ENCODE peak calls at places on chromosomes 13 and 19, in ten cellular contexts. C is thoracic aorta, B is IMR-90, X is AG09309, E is cardiac muscle cell, Q is WERI-Rb-1, D is GM12865, L is body of pancreas, K is heart right ventricle, H is mammary epithelial cell. J is an unnamed sample.

GRCh38 chr19:6616011-6616410 is 25.1 kb upstream of the CD70 start:
- DNase-seq in D (peak), Q (no peak), H (peak), C (no peak), K (no peak), E (peak), X (peak), B (no peak), L (no peak), J (peak)

GRCh38 chr13:25743426-25743825 is 308.4 kb downstream of the SHISA2 start:
- DNase-seq in D (no peak), B (no peak), H (peak), K (no peak), L (no peak), C (no peak), X (no peak), Q (no peak), E (no peak), J (no peak)

GRCh38 chr13:42039457-42039945 is 8.9 kb upstream of the DGKH start:
- DNase-seq in D (peak), L (no peak), H (no peak), E (no peak), K (no peak), B (no peak), X (no peak), C (no peak), Q (no peak), J (no peak)

GRCh38 chr13:40608308-40608707 is 58.1 kb downstream of the FOXO1 start:
- DNase-seq in K (no peak), X (no peak), B (no peak), E (no peak), Q (no peak), D (no peak), L (no peak), C (no peak), H (no peak), J (no peak)

GRCh38 chr19:42764836-42765235 is 642 bp downstream of the PSG8 start:
- DNase-seq in E (no peak), K (no peak), D (no peak), X (no peak), L (no peak), C (no peak), B (no peak), Q (no peak), H (no peak), J (no peak)

GRCh38 chr13:40083841-40084240 is 428.4 kb downstream of the COG6 start:
- DNase-seq in E (no peak), Q (no peak), X (no peak), K (no peak), H (no peak), B (no peak), D (no peak), C (no peak), L (no peak), J (no peak)

GRCh38 chr13:107534548-107534947 is 680.8 kb downstream of the LIG4 start:
- DNase-seq in Q (no peak), B (peak), X (no peak), K (no peak), L (no peak), E (no peak), D (no peak), C (no peak), H (no peak), J (no peak)

GRCh38 chr13:75445717-75446529 is 36.0 kb downstream of the TBC1D4 start:
- DNase-seq in Q (no peak), E (peak), D (no peak), C (no peak), L (no peak), B (peak), X (no peak), K (no peak), H (no peak), J (peak)

GRCh38 chr13:74046461-74046860 is 87.7 kb downstream of the KLF12 start:
- DNase-seq in D (no peak), L (no peak), K (no peak), E (no peak), H (no peak), B (peak), C (no peak), X (no peak), Q (no peak), J (no peak)

GRCh38 chr13:94057618-94058017 is 421.9 kb downstream of the DCT start:
- DNase-seq in X (no peak), D (no peak), Q (no peak), B (no peak), E (peak), H (no peak), L (no peak), C (no peak), K (no peak), J (no peak)

GRCh38 chr19:35090795-35091214 is 24.8 kb upstream of the FXYD3 start:
- DNase-seq in D (no peak), K (no peak), C (no peak), Q (peak), B (no peak), X (no peak), H (no peak), L (peak), E (no peak), J (no peak)

GRCh38 chr13:113935523-113935922 is 38.4 kb downstream of the C13orf46 start:
- DNase-seq in L (no peak), B (no peak), D (no peak), K (no peak), Q (no peak), E (no peak), H (no peak), X (no peak), C (no peak), J (no peak)

GRCh38 chr13:61410669-61411297 is 4.9 kb downstream of the PCDH20 start:
- DNase-seq in K (no peak), L (no peak), C (no peak), B (peak), H (no peak), D (peak), Q (no peak), X (no peak), E (peak), J (peak)

GRCh38 chr19:23002690-23003422 is at the start of gene ZNF728:
- DNase-seq in B (no peak), H (no peak), D (no peak), K (peak), L (peak), Q (no peak), C (peak), X (no peak), E (peak), J (peak)

GRCh38 chr19:13849991-13850909 is 26.7 kb upstream of the NANOS3 start:
- DNase-seq in Q (no peak), B (peak), C (no peak), L (peak), X (no peak), H (peak), K (peak), E (peak), D (peak), J (peak)

GRCh38 chr19:48966541-48967345 is 1.6 kb downstream of the FTL start:
- DNase-seq in K (no peak), Q (no peak), L (no peak), C (no peak), D (no peak), X (no peak), H (no peak), B (no peak), E (peak), J (no peak)

GRCh38 chr13:32734511-32734910 is 148.3 kb downstream of the PDS5B start:
- DNase-seq in C (no peak), E (peak), K (no peak), X (peak), D (no peak), Q (no peak), L (no peak), B (peak), H (peak), J (peak)

GRCh38 chr13:75101997-75102720 is 379.8 kb downstream of the TBC1D4 start:
- DNase-seq in B (peak), K (no peak), Q (no peak), H (peak), C (no peak), L (no peak), E (peak), X (no peak), D (no peak), J (peak)

GRCh38 chr13:73421310-73421912 is 362.6 kb downstream of the KLF5 start:
- DNase-seq in X (no peak), E (no peak), C (no peak), B (peak), D (no peak), K (no peak), L (peak), Q (no peak), H (peak), J (peak)

GRCh38 chr19:12913011-12913561 is 6.0 kb downstream of the SYCE2 start:
- DNase-seq in B (peak), D (no peak), K (peak), Q (peak), L (peak), E (peak), C (no peak), H (no peak), X (no peak), J (peak)

GRCh38 chr13:33392794-33393371 is 107.3 kb upstream of the STARD13 start:
- DNase-seq in Q (no peak), K (no peak), L (no peak), X (no peak), B (no peak), E (no peak), H (peak), C (no peak), D (no peak), J (no peak)

GRCh38 chr19:46116121-46116520 is 8.4 kb downstream of the IGFL3 start:
- DNase-seq in C (no peak), X (no peak), E (no peak), L (no peak), Q (no peak), D (no peak), H (peak), K (no peak), B (no peak), J (no peak)

GRCh38 chr19:22354665-22355064 is 67.5 kb downstream of the ZNF98 start:
- DNase-seq in L (no peak), C (no peak), H (no peak), K (no peak), B (no peak), E (no peak), X (no peak), D (no peak), Q (no peak), J (no peak)

GRCh38 chr19:51065221-51065960 is 499 bp upstream of the KLK13 start:
- DNase-seq in X (no peak), K (no peak), E (peak), D (no peak), L (no peak), H (no peak), B (no peak), C (no peak), Q (no peak), J (no peak)

GRCh38 chr13:98176777-98177608 is at the start of gene RNF113B:
- DNase-seq in D (no peak), C (no peak), L (no peak), E (no peak), X (no peak), K (no peak), H (no peak), B (no peak), Q (no peak), J (no peak)

GRCh38 chr13:33817843-33818661 is at the start of gene RFC3:
- DNase-seq in K (peak), Q (peak), X (peak), C (peak), H (peak), L (peak), B (peak), E (peak), D (peak), J (peak)

GRCh38 chr13:97912139-97912535 is 41.3 kb upstream of the IPO5 start:
- DNase-seq in L (no peak), K (no peak), Q (no peak), X (no peak), D (no peak), B (no peak), C (no peak), E (no peak), H (no peak), J (no peak)

DNA sequence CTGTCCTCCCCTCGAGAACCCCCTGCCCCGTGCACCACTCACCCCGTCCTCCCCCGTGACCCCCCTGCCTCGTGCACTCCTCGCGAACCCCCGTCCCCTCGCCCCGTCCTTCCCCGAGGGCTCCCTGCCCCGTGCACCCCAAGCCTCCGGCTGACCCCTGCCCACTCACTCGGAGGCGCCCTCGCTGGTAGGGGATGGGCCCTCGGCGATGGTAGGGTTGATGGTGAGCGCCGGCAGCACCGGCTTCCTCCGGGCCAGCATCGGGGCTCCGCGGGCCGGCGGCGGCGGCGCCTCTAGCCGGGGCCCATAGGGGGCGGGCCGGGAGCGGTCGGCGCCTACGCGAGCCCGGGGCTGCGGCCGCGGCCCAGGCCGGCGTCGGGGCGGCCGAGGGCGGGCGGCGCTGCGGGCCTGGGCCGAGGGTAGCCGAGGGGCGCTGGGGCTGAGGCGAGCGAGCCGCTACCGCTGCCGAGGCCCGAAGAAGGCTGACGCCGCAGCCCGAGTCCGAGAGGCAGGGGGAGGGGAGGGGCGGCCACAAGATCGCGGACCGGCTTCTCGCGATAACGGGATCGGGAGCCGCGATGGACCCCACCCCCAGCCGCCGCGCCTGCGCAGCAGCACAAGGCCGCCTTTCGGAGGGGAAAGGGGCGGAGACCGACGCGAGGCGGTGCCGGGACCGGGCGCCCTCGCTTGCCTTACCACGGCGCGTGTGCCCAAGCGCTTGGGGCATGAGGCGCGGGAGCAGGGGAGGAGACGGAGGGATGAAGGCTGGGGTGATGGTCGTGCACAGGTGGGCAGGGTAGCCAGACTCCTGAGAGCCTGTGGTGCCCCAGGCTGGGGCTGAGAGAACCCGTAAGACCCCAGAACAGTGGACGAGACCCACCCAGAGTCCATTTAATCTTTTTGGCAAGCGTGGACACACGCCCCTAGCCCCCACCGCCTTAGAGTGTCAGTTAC is at the start of gene MAP2K2:
- DNase-seq in D (peak), K (peak), E (peak), Q (peak), B (peak), H (peak), L (peak), C (peak), X (peak), J (peak)
- TF ChIP-seq CTCF in D (no peak), K (no peak), E (no peak), Q (no peak), B (peak), H (peak), L (peak), C (peak), X (no peak), J (no peak)

GRCh38 chr19:3586124-3586626 is 897 bp downstream of the GIPC3 start:
- DNase-seq in L (no peak), E (no peak), B (no peak), K (no peak), D (no peak), X (no peak), C (no peak), Q (peak), H (no peak), J (no peak)
- TF ChIP-seq CTCF in L (peak), E (peak), B (peak), K (peak), D (peak), X (peak), C (peak), Q (peak), H (peak), J (peak)

DNA sequence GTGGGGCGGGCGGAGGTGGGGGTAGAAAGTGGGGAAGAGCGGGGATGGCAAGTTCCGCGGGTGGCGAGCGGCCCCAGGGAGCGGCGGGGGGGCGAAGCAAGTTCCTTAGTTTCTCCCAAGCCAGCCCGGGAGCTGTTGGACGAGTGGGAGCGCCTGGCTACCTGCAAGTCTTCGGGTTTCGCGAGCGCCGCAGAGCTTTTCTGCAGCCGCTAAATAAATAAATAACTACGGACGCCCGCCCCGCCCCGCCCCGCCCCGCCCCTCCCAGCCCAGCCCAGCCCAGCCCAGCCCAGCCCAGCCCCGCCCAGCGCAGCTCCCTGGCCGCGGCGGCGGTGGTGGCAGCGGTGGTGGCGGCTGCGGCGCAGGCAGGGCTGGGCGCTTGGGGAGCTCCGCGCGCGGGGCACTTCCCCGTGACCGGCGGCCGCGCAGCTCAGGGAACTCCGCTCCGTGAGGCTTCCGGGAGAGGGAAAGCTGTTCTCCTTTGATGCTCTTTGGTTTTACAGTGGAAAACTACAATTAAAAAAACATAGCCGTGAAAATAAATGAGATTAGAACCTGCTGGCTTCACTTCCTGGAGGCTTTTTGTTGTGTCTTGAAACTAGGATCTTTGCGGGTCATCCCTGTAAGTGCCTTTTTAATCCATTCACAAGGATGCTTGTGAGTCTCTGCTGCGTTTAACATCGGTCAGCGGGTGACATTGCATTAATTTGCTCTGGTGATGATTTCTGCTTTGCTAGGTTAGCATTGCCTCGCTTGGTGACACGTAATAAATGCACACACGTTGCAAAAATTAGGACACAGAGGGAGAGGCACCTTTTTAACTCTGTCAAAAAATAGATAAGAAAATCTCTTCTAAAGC is at the start of gene UBE2L5:
- DNase-seq in B (peak), E (peak), L (peak), H (peak), Q (peak), X (no peak), C (no peak), K (peak), D (peak), J (peak)
- TF ChIP-seq CTCF in B (no peak), E (no peak), L (no peak), H (no peak), Q (no peak), X (no peak), C (no peak), K (no peak), D (no peak), J (no peak)

DNA sequence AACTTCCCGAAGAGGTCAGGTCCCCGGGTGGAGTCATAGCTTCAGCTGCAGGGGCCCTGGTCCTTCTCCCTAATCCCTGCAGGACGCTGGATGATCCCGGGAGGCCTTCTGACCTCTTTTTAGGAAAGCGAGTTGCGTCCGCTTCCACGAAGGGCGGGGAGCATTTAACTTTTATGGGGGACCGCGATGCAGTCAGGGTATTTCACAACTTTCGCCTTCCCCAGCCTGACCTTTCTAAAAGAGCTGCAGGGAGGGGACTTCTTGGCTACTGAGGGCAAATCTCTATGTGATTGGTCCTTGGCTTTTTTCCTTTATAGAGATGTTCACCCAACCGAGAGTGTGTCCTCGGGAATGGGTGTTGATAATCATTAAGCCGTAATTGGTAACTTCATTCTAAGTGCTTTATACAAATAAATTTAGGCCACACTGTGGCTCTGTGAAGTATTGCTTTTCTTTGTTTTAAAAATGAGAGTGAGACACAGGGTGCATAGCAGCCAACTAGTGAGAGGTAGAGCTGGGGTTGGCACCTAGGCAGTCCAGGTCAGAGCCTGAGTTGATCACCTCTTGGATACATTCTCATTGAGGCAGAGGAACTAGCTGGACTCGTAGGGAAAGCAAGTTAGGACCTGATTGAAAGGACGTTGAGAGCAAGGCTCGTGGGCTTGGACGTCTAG is 841 bp downstream of the ZNF230 start:
- DNase-seq in C (no peak), E (peak), K (no peak), B (no peak), Q (no peak), D (peak), X (no peak), H (peak), L (no peak), J (peak)
- TF ChIP-seq CTCF in C (no peak), E (no peak), K (no peak), B (no peak), Q (no peak), D (no peak), X (peak), H (peak), L (no peak), J (no peak)

GRCh38 chr19:10295305-10295846 is 5.6 kb downstream of the ICAM5 start:
- DNase-seq in H (no peak), X (no peak), C (no peak), L (no peak), B (no peak), Q (no peak), K (peak), E (peak), D (peak), J (no peak)
- TF ChIP-seq CTCF in H (no peak), X (peak), C (no peak), L (no peak), B (no peak), Q (no peak), K (peak), E (peak), D (peak), J (no peak)

DNA sequence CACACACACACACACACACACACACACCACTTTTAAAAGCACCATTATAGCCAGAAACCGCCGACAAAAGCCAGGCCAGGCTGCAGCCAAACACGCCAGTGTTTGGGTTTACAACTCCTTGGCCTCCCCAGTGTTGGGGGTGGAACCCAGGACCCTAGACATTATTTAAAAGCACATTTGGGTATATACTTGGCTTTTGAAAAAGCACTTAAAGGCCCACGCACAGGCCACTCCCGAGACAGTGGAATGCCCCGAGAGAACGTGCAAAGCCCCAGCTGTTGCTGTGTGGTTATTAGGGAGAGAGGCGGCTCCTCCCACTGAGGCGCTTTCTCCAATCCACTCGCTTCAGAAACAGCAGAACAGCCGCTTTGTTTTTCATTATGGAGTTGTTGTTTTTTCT is 38.2 kb downstream of the GGACT start:
- DNase-seq in X (peak), K (no peak), B (peak), E (peak), C (no peak), D (no peak), H (no peak), Q (no peak), L (no peak), J (peak)
- TF ChIP-seq CTCF in X (no peak), K (no peak), B (no peak), E (no peak), C (no peak), D (no peak), H (no peak), Q (no peak), L (no peak), J (no peak)